ENCODE peak calls at places on chromosomes 13 and 19, in four cellular contexts. W is bronchial epithelial cell, J is A549, R is SHP77. P is an unnamed sample.

GRCh38 chr13:40306817-40307216 is 359.6 kb downstream of the FOXO1 start:
- DNase-seq in W (peak), J (no peak), R (no peak), P (no peak)

GRCh38 chr13:114339779-114340534 is 25.7 kb downstream of the CHAMP1 start:
- DNase-seq in W (peak), J (peak), R (peak), P (no peak)

GRCh38 chr13:112233256-112233655 is 142.9 kb upstream of the SPACA7 start:
- DNase-seq in W (no peak), J (no peak), R (no peak), P (no peak)

GRCh38 chr13:112074139-112074710 is 7.3 kb downstream of the SOX1 start:
- DNase-seq in W (no peak), J (no peak), R (no peak), P (no peak)

GRCh38 chr19:40754611-40755247 is 3.7 kb downstream of the SNRPA start:
- DNase-seq in W (no peak), J (no peak), R (no peak), P (no peak)

GRCh38 chr13:99335603-99336002 is 28.4 kb upstream of the GPR183 start:
- DNase-seq in W (no peak), J (no peak), R (no peak), P (no peak)

GRCh38 chr13:71874490-71874889 is 7.5 kb upstream of the DACH1 start:
- DNase-seq in W (no peak), J (no peak), R (no peak), P (no peak)

GRCh38 chr13:57264965-57265364 is 98.0 kb downstream of the PRR20E start:
- DNase-seq in W (no peak), J (no peak), R (no peak), P (no peak)

GRCh38 chr19:12162513-12162881 is 399 bp upstream of the ZNF136 start:
- DNase-seq in W (no peak), J (no peak), R (no peak), P (no peak)

GRCh38 chr19:1213391-1214286 is 8.1 kb downstream of the STK11 start:
- DNase-seq in W (peak), J (no peak), R (peak), P (no peak)

GRCh38 chr13:42720116-42720857 is 61.1 kb upstream of the FAM216B start:
- DNase-seq in W (peak), J (peak), R (no peak), P (peak)

GRCh38 chr19:2589441-2589840 is 113.1 kb downstream of the GNG7 start:
- DNase-seq in W (no peak), J (no peak), R (no peak), P (no peak)

GRCh38 chr19:39126593-39127187 is 1.1 kb downstream of the PAK4 start:
- DNase-seq in W (peak), J (peak), R (no peak), P (no peak)

GRCh38 chr13:80399340-80400163 is 58.6 kb upstream of the SPRY2 start:
- DNase-seq in W (peak), J (no peak), R (no peak), P (no peak)

GRCh38 chr19:54391589-54392061 is 23.6 kb upstream of the TTYH1 start:
- DNase-seq in W (no peak), J (no peak), R (no peak), P (no peak)

GRCh38 chr13:85508683-85509329 is 290.4 kb downstream of the SLITRK6 start:
- DNase-seq in W (peak), J (no peak), R (peak), P (no peak)

GRCh38 chr13:95740921-95741320 is 64.0 kb downstream of the DNAJC3 start:
- DNase-seq in W (no peak), J (no peak), R (no peak), P (no peak)

GRCh38 chr13:62167650-62168172 is 752.1 kb upstream of the PCDH20 start:
- DNase-seq in W (no peak), J (no peak), R (no peak), P (no peak)

GRCh38 chr13:110471156-110471832 is 90.2 kb downstream of the RAB20 start:
- DNase-seq in W (no peak), J (no peak), R (no peak), P (no peak)

GRCh38 chr13:110297771-110298170 is 9.2 kb downstream of the COL4A1 start:
- DNase-seq in W (no peak), J (no peak), R (no peak), P (no peak)

GRCh38 chr19:1315470-1316166 is 29.9 kb downstream of the EFNA2 start:
- DNase-seq in W (no peak), J (peak), R (no peak), P (no peak)

GRCh38 chr19:29241324-29241723 is 28.4 kb upstream of the UQCRFS1 start:
- DNase-seq in W (no peak), J (no peak), R (no peak), P (no peak)

P was measured in HTR-8/SVneo.